ENCODE peak calls at places on chromosomes 11 and 22, in six cellular contexts. B is GF-D8; T is AG04450; Q is progenitor cell of endocrine pancreas; R is stimulated activated CD4-positive, alpha-beta T cell treated with anti-CD3 and anti-CD28 coated beads, Interleukin-1b, Interleukin-23, amount 100 ng/mL, for 1 hour; S is fibroblast of the aortic adventitia. F is an unnamed sample.

GRCh38 chr22:44451016-44451415 is 47.0 kb downstream of the RTL6 start:
- DNase-seq in B (no peak), S (no peak), R (no peak), T (no peak), Q (no peak), F (no peak)

GRCh38 chr11:14045417-14045816 is 82.9 kb downstream of the SPON1 start:
- DNase-seq in S (no peak), Q (no peak), R (no peak), T (no peak), B (no peak), F (no peak)

GRCh38 chr11:104830080-104830479 is 68.2 kb downstream of the CASP12 start:
- DNase-seq in S (peak), Q (no peak), T (no peak), R (no peak), B (no peak), F (no peak)

GRCh38 chr11:128643661-128644060 is 50.2 kb upstream of the FLI1 start:
- DNase-seq in T (no peak), B (no peak), R (no peak), S (no peak), Q (no peak), F (no peak)

GRCh38 chr22:48449466-48450187 is 1378.0 kb downstream of the BRD1 start:
- DNase-seq in B (no peak), S (no peak), Q (no peak), T (no peak), R (no peak), F (no peak)

GRCh38 chr11:41784513-41785335 is 325.3 kb upstream of the LRRC4C start:
- DNase-seq in Q (no peak), R (no peak), T (no peak), B (no peak), S (no peak), F (no peak)

GRCh38 chr22:20058989-20059770 is 20.9 kb upstream of the DGCR8 start:
- DNase-seq in T (no peak), B (no peak), S (no peak), Q (no peak), R (no peak), F (no peak)

GRCh38 chr11:102807921-102808320 is 10.0 kb upstream of the MMP1 start:
- DNase-seq in S (no peak), R (no peak), Q (peak), B (no peak), T (no peak), F (peak)

GRCh38 chr11:102322560-102322959 is 5.3 kb downstream of the BIRC3 start:
- DNase-seq in B (no peak), Q (no peak), S (no peak), R (no peak), T (no peak), F (no peak)

GRCh38 chr11:128505449-128506058 is 81.8 kb downstream of the ETS1 start:
- DNase-seq in S (no peak), Q (no peak), T (no peak), R (no peak), B (no peak), F (no peak)

GRCh38 chr11:126465573-126466287 is 110.2 kb downstream of the ST3GAL4 start:
- DNase-seq in S (no peak), Q (no peak), R (no peak), B (peak), T (no peak), F (no peak)